ENCODE peak calls at places on chromosomes 5 and 9, in eight cellular contexts. One of them, this sample, is unnamed.

GRCh38 chr5:10702040-10702629 is 58.9 kb downstream of the DAP start:
- DNase-seq in suprapubic skin: no peak
- DNase-seq in GM23338: no peak
- DNase-seq in right lobe of liver: no peak
- DNase-seq in IMR-90: peak
- DNase-seq in fibroblast of pulmonary artery: peak
- DNase-seq in A549: no peak
- DNase-seq in neural progenitor cell: no peak
- DNase-seq in this sample: peak

GRCh38 chr9:87869082-87869481 is 13.6 kb upstream of the SPATA31E1 start:
- DNase-seq in suprapubic skin: no peak
- DNase-seq in GM23338: no peak
- DNase-seq in right lobe of liver: no peak
- DNase-seq in IMR-90: no peak
- DNase-seq in fibroblast of pulmonary artery: no peak
- DNase-seq in A549: no peak
- DNase-seq in neural progenitor cell: no peak
- DNase-seq in this sample: no peak

GRCh38 chr5:23466401-23466886 is 41.0 kb upstream of the PRDM9 start:
- DNase-seq in suprapubic skin: no peak
- DNase-seq in GM23338: no peak
- DNase-seq in right lobe of liver: no peak
- DNase-seq in IMR-90: no peak
- DNase-seq in fibroblast of pulmonary artery: peak
- DNase-seq in A549: peak
- DNase-seq in neural progenitor cell: peak
- DNase-seq in this sample: no peak

GRCh38 chr5:5069851-5070250 is 70.3 kb upstream of the ADAMTS16 start:
- DNase-seq in suprapubic skin: no peak
- DNase-seq in GM23338: no peak
- DNase-seq in right lobe of liver: no peak
- DNase-seq in IMR-90: no peak
- DNase-seq in fibroblast of pulmonary artery: no peak
- DNase-seq in A549: no peak
- DNase-seq in neural progenitor cell: no peak
- DNase-seq in this sample: no peak

GRCh38 chr5:133827001-133827400 is 141.4 kb downstream of the C5orf15 start:
- DNase-seq in suprapubic skin: peak
- DNase-seq in GM23338: no peak
- DNase-seq in right lobe of liver: no peak
- DNase-seq in IMR-90: no peak
- DNase-seq in fibroblast of pulmonary artery: no peak
- DNase-seq in A549: no peak
- DNase-seq in neural progenitor cell: no peak
- DNase-seq in this sample: no peak

GRCh38 chr5:172726966-172727365 is 44.0 kb downstream of the DUSP1 start:
- DNase-seq in suprapubic skin: no peak
- DNase-seq in GM23338: no peak
- DNase-seq in right lobe of liver: peak
- DNase-seq in IMR-90: no peak
- DNase-seq in fibroblast of pulmonary artery: no peak
- DNase-seq in A549: no peak
- DNase-seq in neural progenitor cell: no peak
- DNase-seq in this sample: no peak

GRCh38 chr5:175235251-175235963 is 208.6 kb downstream of the DRD1 start:
- DNase-seq in suprapubic skin: no peak
- DNase-seq in GM23338: no peak
- DNase-seq in right lobe of liver: no peak
- DNase-seq in IMR-90: peak
- DNase-seq in fibroblast of pulmonary artery: no peak
- DNase-seq in A549: no peak
- DNase-seq in neural progenitor cell: no peak
- DNase-seq in this sample: peak

GRCh38 chr9:134488251-134488900 is 153.2 kb upstream of the COL5A1 start:
- DNase-seq in suprapubic skin: peak
- DNase-seq in GM23338: no peak
- DNase-seq in right lobe of liver: no peak
- DNase-seq in IMR-90: no peak
- DNase-seq in fibroblast of pulmonary artery: no peak
- DNase-seq in A549: no peak
- DNase-seq in neural progenitor cell: no peak
- DNase-seq in this sample: peak

GRCh38 chr5:95728494-95729114 is 2.5 kb upstream of the RHOBTB3 start:
- DNase-seq in suprapubic skin: no peak
- DNase-seq in GM23338: peak
- DNase-seq in right lobe of liver: no peak
- DNase-seq in IMR-90: no peak
- DNase-seq in fibroblast of pulmonary artery: peak
- DNase-seq in A549: no peak
- DNase-seq in neural progenitor cell: no peak
- DNase-seq in this sample: no peak

GRCh38 chr9:121900163-121900562 is 192.9 kb downstream of the TTLL11 start:
- DNase-seq in suprapubic skin: no peak
- DNase-seq in GM23338: no peak
- DNase-seq in right lobe of liver: no peak
- DNase-seq in IMR-90: no peak
- DNase-seq in fibroblast of pulmonary artery: no peak
- DNase-seq in A549: no peak
- DNase-seq in neural progenitor cell: no peak
- DNase-seq in this sample: no peak

GRCh38 chr9:82606761-82607382 is 456.1 kb downstream of the RASEF start:
- DNase-seq in suprapubic skin: no peak
- DNase-seq in GM23338: peak
- DNase-seq in right lobe of liver: no peak
- DNase-seq in IMR-90: peak
- DNase-seq in fibroblast of pulmonary artery: peak
- DNase-seq in A549: peak
- DNase-seq in neural progenitor cell: peak
- DNase-seq in this sample: peak

GRCh38 chr5:1529498-1529897 is 5.7 kb upstream of the LPCAT1 start:
- DNase-seq in suprapubic skin: no peak
- DNase-seq in GM23338: no peak
- DNase-seq in right lobe of liver: no peak
- DNase-seq in IMR-90: no peak
- DNase-seq in fibroblast of pulmonary artery: no peak
- DNase-seq in A549: no peak
- DNase-seq in neural progenitor cell: no peak
- DNase-seq in this sample: no peak

GRCh38 chr5:15515229-15515628 is 15.2 kb downstream of the FBXL7 start:
- DNase-seq in suprapubic skin: no peak
- DNase-seq in GM23338: no peak
- DNase-seq in right lobe of liver: no peak
- DNase-seq in IMR-90: no peak
- DNase-seq in fibroblast of pulmonary artery: peak
- DNase-seq in A549: no peak
- DNase-seq in neural progenitor cell: no peak
- DNase-seq in this sample: no peak

GRCh38 chr5:91712718-91713117 is 329.6 kb upstream of the ARRDC3 start:
- DNase-seq in suprapubic skin: no peak
- DNase-seq in GM23338: no peak
- DNase-seq in right lobe of liver: no peak
- DNase-seq in IMR-90: no peak
- DNase-seq in fibroblast of pulmonary artery: no peak
- DNase-seq in A549: no peak
- DNase-seq in neural progenitor cell: no peak
- DNase-seq in this sample: peak

GRCh38 chr5:141969783-141970741 is 1.2 kb downstream of the RNF14 start:
- DNase-seq in suprapubic skin: no peak
- DNase-seq in GM23338: peak
- DNase-seq in right lobe of liver: no peak
- DNase-seq in IMR-90: no peak
- DNase-seq in fibroblast of pulmonary artery: no peak
- DNase-seq in A549: peak
- DNase-seq in neural progenitor cell: no peak
- DNase-seq in this sample: peak

DNA sequence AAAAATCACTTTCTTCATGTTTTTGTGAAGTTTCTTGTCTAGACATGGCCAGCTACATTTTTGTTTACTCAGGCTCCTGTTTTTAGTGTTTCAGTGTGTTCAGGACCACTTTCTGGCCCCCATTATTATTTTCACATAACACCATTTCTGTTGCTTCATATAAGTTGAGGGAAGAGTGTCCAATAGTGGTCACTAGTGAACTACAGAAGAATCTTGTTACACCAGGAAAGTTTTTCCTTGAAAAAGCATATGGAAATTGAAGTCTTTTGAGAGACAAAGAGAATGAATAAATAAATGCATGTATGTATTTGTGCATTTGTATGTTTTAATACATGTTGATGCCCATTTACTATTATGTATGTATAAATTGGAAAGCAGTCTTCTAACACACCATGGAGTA is 3.8 kb downstream of the ADAMTSL1 start:
- DNase-seq in suprapubic skin: no peak
- DNase-seq in GM23338: no peak
- DNase-seq in right lobe of liver: no peak
- DNase-seq in IMR-90: no peak
- DNase-seq in fibroblast of pulmonary artery: no peak
- DNase-seq in A549: no peak
- DNase-seq in neural progenitor cell: no peak
- DNase-seq in this sample: no peak
- H3K4me3 ChIP-seq in suprapubic skin: no peak
- H3K4me3 ChIP-seq in GM23338: no peak
- H3K4me3 ChIP-seq in right lobe of liver: no peak
- H3K4me3 ChIP-seq in IMR-90: no peak
- H3K4me3 ChIP-seq in fibroblast of pulmonary artery: no peak
- H3K4me3 ChIP-seq in A549: no peak
- H3K4me3 ChIP-seq in neural progenitor cell: no peak
- H3K4me3 ChIP-seq in this sample: peak

DNA sequence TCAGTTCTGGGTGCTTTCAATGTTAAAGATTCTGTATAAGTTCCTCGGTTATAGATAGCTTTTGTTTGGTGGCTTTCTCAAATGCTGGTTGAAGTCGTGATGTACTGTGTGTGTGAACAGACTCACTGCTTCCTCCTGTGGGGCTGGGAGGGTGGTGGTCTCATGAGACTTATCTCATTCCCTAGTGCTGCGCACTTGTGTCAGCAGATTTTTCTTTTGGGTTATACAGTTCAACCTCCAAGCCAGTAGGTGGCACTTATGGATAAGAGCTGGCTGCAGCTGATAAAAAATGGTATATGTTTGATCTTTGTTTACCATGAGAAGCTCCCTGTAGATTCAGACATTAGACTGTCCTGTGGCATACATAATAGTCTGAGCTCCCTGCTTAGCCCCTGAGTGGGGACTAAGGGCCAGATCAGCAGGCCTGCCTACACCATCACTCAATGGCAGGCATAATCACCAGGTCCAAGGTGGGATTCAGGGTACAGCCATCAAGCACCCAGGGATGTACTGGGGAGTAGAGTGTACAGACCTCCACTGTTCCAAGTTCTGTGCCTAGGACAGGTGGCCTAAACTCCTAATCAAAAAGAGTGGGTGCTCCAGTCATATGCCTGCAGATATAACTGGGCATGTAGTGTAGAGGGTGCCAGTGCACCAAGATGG is 174.2 kb downstream of the OXCT1 start:
- DNase-seq in suprapubic skin: no peak
- DNase-seq in GM23338: peak
- DNase-seq in right lobe of liver: no peak
- DNase-seq in IMR-90: no peak
- DNase-seq in fibroblast of pulmonary artery: no peak
- DNase-seq in A549: peak
- DNase-seq in neural progenitor cell: no peak
- DNase-seq in this sample: no peak
- TF ChIP-seq CTCF in suprapubic skin: no peak
- TF ChIP-seq CTCF in GM23338: peak
- TF ChIP-seq CTCF in right lobe of liver: no peak
- TF ChIP-seq CTCF in IMR-90: peak
- TF ChIP-seq CTCF in fibroblast of pulmonary artery: peak
- TF ChIP-seq CTCF in A549: no peak
- TF ChIP-seq CTCF in neural progenitor cell: peak
- TF ChIP-seq CTCF in this sample: peak

DNA sequence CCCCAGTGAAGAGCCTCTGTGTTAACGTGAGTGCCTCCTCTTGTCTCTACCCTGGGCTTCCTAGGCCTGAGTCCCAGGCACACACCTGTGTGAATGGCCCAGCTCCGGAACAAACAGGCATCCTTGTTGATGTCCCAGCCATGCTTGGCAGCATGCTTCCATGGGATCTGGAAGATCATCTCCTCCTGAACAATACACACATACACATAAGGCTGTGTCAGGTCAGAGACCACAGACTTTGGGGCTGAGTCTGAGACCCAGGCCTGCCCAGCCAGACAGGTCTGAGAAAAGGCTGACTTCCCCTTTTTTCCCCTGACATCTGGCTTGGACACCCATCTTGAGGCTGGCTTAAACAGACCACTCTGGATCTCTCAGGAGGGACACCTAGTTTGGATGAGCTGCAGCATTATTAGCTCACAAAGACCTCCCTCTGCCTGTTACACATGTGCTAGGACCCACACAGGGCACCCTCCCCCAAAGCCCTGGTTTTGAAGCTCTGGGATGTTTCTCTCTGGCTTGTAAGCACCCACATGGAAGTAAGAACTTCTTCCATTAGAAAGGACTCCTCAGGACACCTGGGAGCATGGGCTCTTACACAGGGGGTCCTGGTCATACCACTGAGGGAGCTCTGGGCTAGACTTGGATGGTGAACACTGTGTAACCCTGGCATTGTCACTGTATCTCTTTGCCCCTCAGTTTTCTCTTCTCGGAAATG is 2.6 kb downstream of the IRF1 start:
- DNase-seq in suprapubic skin: peak
- DNase-seq in GM23338: no peak
- DNase-seq in right lobe of liver: no peak
- DNase-seq in IMR-90: no peak
- DNase-seq in fibroblast of pulmonary artery: no peak
- DNase-seq in A549: no peak
- DNase-seq in neural progenitor cell: no peak
- DNase-seq in this sample: no peak
- H3K4me3 ChIP-seq in suprapubic skin: no peak
- H3K4me3 ChIP-seq in GM23338: no peak
- H3K4me3 ChIP-seq in right lobe of liver: peak
- H3K4me3 ChIP-seq in IMR-90: no peak
- H3K4me3 ChIP-seq in fibroblast of pulmonary artery: no peak
- H3K4me3 ChIP-seq in A549: no peak
- H3K4me3 ChIP-seq in neural progenitor cell: no peak
- H3K4me3 ChIP-seq in this sample: no peak

DNA sequence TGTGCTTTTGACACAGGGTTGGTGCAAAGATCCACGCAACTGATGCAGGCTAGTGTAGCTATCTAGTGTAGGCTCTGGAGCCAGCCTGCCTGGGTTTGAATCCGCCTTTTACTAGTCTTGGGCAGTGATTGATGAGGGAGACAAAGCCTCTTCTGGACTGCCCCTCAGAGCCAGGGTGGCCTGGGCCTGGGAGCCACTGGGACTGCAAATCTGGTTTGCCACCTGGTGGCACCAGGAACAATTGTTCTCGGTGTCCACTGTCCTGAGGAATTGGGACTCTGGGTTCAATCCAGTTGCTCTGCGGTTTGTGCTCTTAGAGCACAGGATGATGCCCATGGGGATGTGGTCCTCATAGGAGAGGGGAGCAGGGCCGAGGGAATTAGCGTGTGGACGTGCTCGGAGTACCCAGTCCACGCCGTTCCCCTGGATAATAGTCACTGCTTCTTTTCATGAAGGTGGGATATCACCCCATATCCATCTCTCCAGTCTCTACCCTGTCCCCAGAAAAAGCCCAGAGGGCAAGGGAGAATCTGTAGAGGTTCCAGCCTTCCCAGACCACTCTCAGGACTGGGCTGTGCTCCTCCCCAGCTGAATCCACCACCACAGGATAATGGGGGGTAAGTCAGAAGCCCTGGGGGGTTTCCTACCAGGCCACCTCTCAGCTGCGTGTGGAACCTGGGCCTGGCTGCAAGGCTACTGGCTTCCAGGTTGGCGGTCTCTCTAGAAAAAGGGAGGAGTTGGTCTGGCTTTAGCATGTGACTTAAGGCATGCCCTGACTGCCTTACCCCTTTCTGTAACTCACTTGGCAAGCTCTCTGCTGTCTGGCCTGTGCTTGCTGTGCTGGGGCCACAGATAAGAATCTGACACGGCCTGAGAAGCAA is 1.9 kb downstream of the B4GALT7 start:
- DNase-seq in suprapubic skin: no peak
- DNase-seq in GM23338: no peak
- DNase-seq in right lobe of liver: no peak
- DNase-seq in IMR-90: no peak
- DNase-seq in fibroblast of pulmonary artery: no peak
- DNase-seq in A549: peak
- DNase-seq in neural progenitor cell: peak
- DNase-seq in this sample: no peak
- TF ChIP-seq CTCF in suprapubic skin: no peak
- TF ChIP-seq CTCF in GM23338: no peak
- TF ChIP-seq CTCF in right lobe of liver: peak
- TF ChIP-seq CTCF in IMR-90: no peak
- TF ChIP-seq CTCF in fibroblast of pulmonary artery: no peak
- TF ChIP-seq CTCF in A549: peak
- TF ChIP-seq CTCF in neural progenitor cell: no peak
- TF ChIP-seq CTCF in this sample: no peak